ENCODE peak calls at places on chromosomes 3 and 15, in six cellular contexts. S is K562, Z is GM12892, W is GM12878, B is H1, J is HepG2. E is an unnamed sample.

GRCh38 chr15:100042558-100042957 is 299.2 kb downstream of the ADAMTS17 start:
- DNase-seq in B (no peak), J (no peak), Z (no peak), W (no peak), S (no peak), E (no peak)

GRCh38 chr3:129120254-129121004 is 1.2 kb downstream of the RAB43 start:
- DNase-seq in W (peak; percentile 89), S (peak; percentile 62), Z (peak; percentile 85), B (peak; percentile 83), J (peak; percentile 90), E (peak; percentile 83)

GRCh38 chr3:9934235-9934621 is 594 bp downstream of the CRELD1 start:
- DNase-seq in S (peak; percentile 67), J (no peak), B (no peak), W (no peak), Z (no peak), E (no peak)

GRCh38 chr3:68447885-68448284 is 484.5 kb downstream of the TAFA4 start:
- DNase-seq in Z (no peak), S (no peak), B (no peak), W (no peak), J (no peak), E (no peak)

GRCh38 chr3:30319713-30320112 is 286.7 kb upstream of the TGFBR2 start:
- DNase-seq in B (peak; percentile 43), Z (no peak), S (no peak), J (peak; percentile 71), W (no peak), E (no peak)

GRCh38 chr3:149579838-149580542 is 77.8 kb downstream of the WWTR1 start:
- DNase-seq in W (no peak), J (no peak), S (no peak), Z (no peak), B (no peak), E (no peak)

GRCh38 chr15:65303687-65304392 is 637 bp upstream of the RNU5B-1 start:
- DNase-seq in S (no peak), B (no peak), Z (no peak), W (no peak), J (peak; percentile 50), E (no peak)

GRCh38 chr15:48177383-48177874 is 666 bp downstream of the MYEF2 start:
- DNase-seq in Z (no peak), S (no peak), B (no peak), J (no peak), W (peak; percentile 11), E (no peak)

GRCh38 chr3:71252466-71252865 is 331.1 kb downstream of the FOXP1 start:
- DNase-seq in B (no peak), Z (no peak), W (no peak), S (no peak), J (no peak), E (no peak)

DNA sequence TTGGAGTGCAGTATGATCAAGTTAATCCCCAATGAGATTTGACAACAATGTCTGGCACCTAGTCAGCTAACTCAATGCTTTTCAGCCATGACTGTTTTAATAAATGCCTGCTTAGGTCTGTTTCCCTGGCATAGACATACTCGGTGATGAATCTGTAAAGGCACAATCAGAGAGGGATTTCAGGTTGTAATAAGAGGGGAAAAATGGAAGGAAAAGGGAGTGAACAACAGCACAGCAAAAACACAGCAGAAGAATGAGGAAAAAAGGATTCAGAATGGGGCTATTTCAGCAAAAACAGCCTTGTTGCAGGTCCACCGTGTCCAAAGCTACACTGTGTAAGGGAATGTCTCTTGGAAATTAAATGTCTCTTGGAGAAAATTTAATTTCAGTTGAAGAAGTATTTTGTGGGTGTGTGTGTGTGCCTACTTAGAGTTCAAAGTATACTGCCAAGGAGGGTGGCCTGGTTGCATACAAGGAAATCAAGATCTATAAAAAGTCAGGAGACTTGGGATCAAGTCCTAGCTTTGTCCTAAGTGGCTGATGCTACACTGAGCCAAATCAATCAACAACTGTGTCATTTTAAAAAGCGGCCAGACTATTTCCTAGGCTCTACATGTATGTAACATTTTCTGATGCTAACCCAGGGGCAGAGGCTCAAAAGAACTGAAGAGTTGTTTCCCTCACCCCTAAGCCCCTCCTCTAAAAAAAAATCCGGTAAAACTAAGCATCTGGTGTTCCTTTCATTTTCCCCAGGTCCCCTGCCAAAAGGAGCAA is 19.1 kb upstream of the CHD2 start:
- DNase-seq in S (no peak), Z (no peak), W (no peak), B (no peak), J (no peak), E (no peak)
- TF ChIP-seq TAF1 in S (no peak), Z (no peak), W (no peak), B (no peak), J (no peak), E (no peak)

GRCh38 chr3:38454179-38454883 is 641 bp downstream of the ACVR2B start:
- DNase-seq in W (no peak), Z (peak; percentile 52), S (peak; percentile 81), J (no peak), B (peak; percentile 67), E (peak; percentile 60)
- TF ChIP-seq POLR2A in W (peak; percentile 14), Z (peak; percentile 35), S (peak; percentile 43), J (peak; percentile 34), B (peak; percentile 42), E (no peak)

GRCh38 chr3:152270145-152270870 is 1.6 kb downstream of the MBNL1 start:
- DNase-seq in W (no peak), J (peak; percentile 39), S (no peak), Z (no peak), B (no peak), E (no peak)

GRCh38 chr3:152269423-152270144 is 855 bp downstream of the MBNL1 start:
- DNase-seq in B (no peak), W (no peak), Z (no peak), S (peak; percentile 19), J (peak; percentile 46), E (no peak)

GRCh38 chr3:152272771-152273242 is 4.1 kb downstream of the MBNL1 start:
- DNase-seq in B (no peak), Z (no peak), J (no peak), W (no peak), S (no peak), E (no peak)

GRCh38 chr3:152271465-152272035 is 2.8 kb downstream of the MBNL1 start:
- DNase-seq in S (no peak), Z (no peak), B (no peak), J (no peak), W (no peak), E (no peak)

DNA sequence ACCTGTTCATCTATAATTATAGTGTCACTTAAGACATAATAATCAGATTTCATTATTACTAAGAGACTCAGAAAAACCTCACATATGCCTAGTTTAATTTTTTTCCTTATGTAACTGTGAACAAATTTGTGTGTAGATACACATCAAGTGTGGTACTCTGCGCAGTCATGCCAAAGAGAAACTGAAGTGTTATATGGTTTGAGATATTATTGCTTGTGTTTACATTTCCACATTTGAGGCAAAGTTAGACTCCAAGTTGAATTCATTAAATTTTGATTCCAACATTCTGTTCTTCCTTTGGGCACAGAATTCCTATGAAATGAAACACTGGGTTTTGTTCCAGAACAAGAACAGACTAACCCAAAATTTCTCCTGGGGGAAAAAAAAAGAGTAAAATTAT is 2.2 kb downstream of the MBNL1 start:
- DNase-seq in S (no peak), B (no peak), J (no peak), Z (no peak), W (no peak), E (no peak)
- TF ChIP-seq POLR2AphosphoS5 in S (no peak), B (no peak), J (no peak), Z (no peak), W (no peak), E (no peak)

GRCh38 chr3:15313461-15313860 is 18.9 kb downstream of the SH3BP5 start:
- DNase-seq in Z (no peak), W (no peak), B (no peak), J (no peak), S (no peak), E (no peak)
- TF ChIP-seq TAF1 in Z (no peak), W (no peak), B (no peak), J (no peak), S (no peak), E (no peak)

GRCh38 chr15:49888341-49888693 is 230.7 kb downstream of the ATP8B4 start:
- DNase-seq in J (no peak), B (no peak), W (no peak), Z (no peak), S (no peak), E (no peak)
- TF ChIP-seq POLR2A in J (no peak), B (no peak), W (no peak), Z (no peak), S (no peak), E (no peak)

E was measured in GM12891.